ENCODE peak calls at places on chromosomes 6 and 20, in five cellular contexts. One of them, this sample, is unnamed.

GRCh38 chr6:9540126-9540525 is 874.7 kb downstream of the TFAP2A start:
- DNase-seq in cardiac muscle cell: peak
- DNase-seq in K562: no peak
- DNase-seq in A549: no peak
- DNase-seq in ovary: no peak
- DNase-seq in this sample: no peak

GRCh38 chr20:16407251-16408067 is 165.8 kb downstream of the KIF16B start:
- DNase-seq in cardiac muscle cell: no peak
- DNase-seq in K562: no peak
- DNase-seq in A549: no peak
- DNase-seq in ovary: no peak
- DNase-seq in this sample: no peak

GRCh38 chr6:44201200-44201599 is 15.5 kb upstream of the MYMX start:
- DNase-seq in cardiac muscle cell: no peak
- DNase-seq in K562: peak
- DNase-seq in A549: no peak
- DNase-seq in ovary: no peak
- DNase-seq in this sample: no peak

GRCh38 chr6:7566031-7566556 is 23.9 kb upstream of the SNRNP48 start:
- DNase-seq in cardiac muscle cell: no peak
- DNase-seq in K562: no peak
- DNase-seq in A549: no peak
- DNase-seq in ovary: no peak
- DNase-seq in this sample: no peak

GRCh38 chr6:30356519-30356918 is 11.6 kb downstream of the RPP21 start:
- DNase-seq in cardiac muscle cell: no peak
- DNase-seq in K562: no peak
- DNase-seq in A549: no peak
- DNase-seq in ovary: no peak
- DNase-seq in this sample: no peak

GRCh38 chr20:36548006-36548315 is 6.6 kb downstream of the MYL9 start:
- DNase-seq in cardiac muscle cell: no peak
- DNase-seq in K562: peak
- DNase-seq in A549: no peak
- DNase-seq in ovary: peak
- DNase-seq in this sample: peak

GRCh38 chr6:26025894-26026832 is 61.1 kb upstream of the HFE start:
- DNase-seq in cardiac muscle cell: peak
- DNase-seq in K562: peak
- DNase-seq in A549: peak
- DNase-seq in ovary: peak
- DNase-seq in this sample: peak

GRCh38 chr6:5398530-5398929 is 137.2 kb downstream of the FARS2 start:
- DNase-seq in cardiac muscle cell: peak
- DNase-seq in K562: peak
- DNase-seq in A549: peak
- DNase-seq in ovary: no peak
- DNase-seq in this sample: no peak

GRCh38 chr6:133131621-133132020 is 109.5 kb upstream of the EYA4 start:
- DNase-seq in cardiac muscle cell: no peak
- DNase-seq in K562: no peak
- DNase-seq in A549: no peak
- DNase-seq in ovary: no peak
- DNase-seq in this sample: peak

GRCh38 chr6:87658516-87658915 is 43.5 kb downstream of the AKIRIN2 start:
- DNase-seq in cardiac muscle cell: peak
- DNase-seq in K562: no peak
- DNase-seq in A549: no peak
- DNase-seq in ovary: no peak
- DNase-seq in this sample: no peak

GRCh38 chr6:148497256-148497655 is 154.6 kb downstream of the SASH1 start:
- DNase-seq in cardiac muscle cell: peak
- DNase-seq in K562: no peak
- DNase-seq in A549: no peak
- DNase-seq in ovary: no peak
- DNase-seq in this sample: no peak

GRCh38 chr20:63689046-63690000 is 7.1 kb upstream of the TNFRSF6B start:
- DNase-seq in cardiac muscle cell: no peak
- DNase-seq in K562: no peak
- DNase-seq in A549: no peak
- DNase-seq in ovary: peak
- DNase-seq in this sample: peak

DNA sequence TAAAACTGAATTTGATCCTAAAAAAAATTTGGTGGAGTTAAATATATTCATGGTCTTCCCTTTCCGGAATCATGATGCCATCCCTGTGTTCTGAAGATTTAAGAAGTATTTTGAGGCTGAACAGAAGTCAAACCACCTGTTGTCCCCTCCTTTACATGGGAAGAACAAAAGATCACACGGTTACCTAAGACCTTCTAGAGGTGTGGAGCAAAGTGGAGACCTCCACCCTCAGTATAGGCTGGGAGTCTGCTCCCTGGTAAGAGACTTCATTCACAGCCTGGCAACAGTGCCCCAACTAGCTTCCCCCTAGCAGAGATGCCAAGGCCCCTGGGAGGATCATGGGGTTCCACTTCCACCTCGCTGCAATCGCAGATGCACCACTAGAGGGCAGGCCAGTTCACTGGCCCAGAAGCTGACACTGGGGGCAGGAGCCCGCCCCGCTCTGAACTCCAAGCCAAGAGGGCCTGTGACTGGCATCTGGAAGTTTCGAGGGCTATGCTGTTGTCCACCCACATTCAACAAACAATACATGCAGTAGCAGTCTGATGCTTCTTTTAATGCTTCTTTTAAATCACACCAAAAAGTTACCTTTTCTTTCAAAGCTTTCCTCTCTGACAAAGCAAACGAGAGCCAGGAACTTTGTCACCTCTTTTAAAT is 19.5 kb upstream of the UBE2J1 start:
- DNase-seq in cardiac muscle cell: peak
- DNase-seq in K562: peak
- DNase-seq in A549: peak
- DNase-seq in ovary: peak
- DNase-seq in this sample: peak
- H3K4me3 ChIP-seq in cardiac muscle cell: no peak
- H3K4me3 ChIP-seq in K562: no peak
- H3K4me3 ChIP-seq in A549: no peak
- H3K4me3 ChIP-seq in ovary: no peak
- H3K4me3 ChIP-seq in this sample: no peak

DNA sequence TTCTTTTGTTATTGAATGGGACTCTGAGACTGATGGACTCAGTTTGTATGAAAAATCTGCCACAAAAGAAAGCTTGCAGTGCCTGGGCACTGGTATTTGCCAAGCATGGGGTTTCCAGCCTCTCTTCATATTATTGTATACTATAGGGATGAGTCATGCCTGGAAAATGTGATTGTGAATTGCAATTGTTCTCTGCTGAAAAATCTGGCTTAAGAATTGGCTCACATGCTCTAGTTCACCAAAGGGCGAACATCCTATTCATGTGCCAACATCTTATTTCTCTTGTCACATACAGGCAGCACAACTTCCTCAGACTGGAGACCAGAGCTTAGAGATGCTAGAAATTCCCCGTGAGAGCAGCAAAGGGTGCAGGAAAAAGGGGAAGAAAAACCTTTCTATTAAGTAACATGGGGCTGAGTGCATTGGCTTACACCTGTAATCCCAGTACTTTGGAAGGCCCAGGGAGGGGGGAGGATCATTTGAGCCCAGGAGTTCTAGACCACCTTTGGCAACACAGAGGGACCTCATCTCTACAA is 103.6 kb upstream of the KCNK16 start:
- DNase-seq in cardiac muscle cell: peak
- DNase-seq in K562: no peak
- DNase-seq in A549: peak
- DNase-seq in ovary: no peak
- DNase-seq in this sample: no peak
- H3K27ac ChIP-seq in cardiac muscle cell: no peak
- H3K27ac ChIP-seq in K562: no peak
- H3K27ac ChIP-seq in A549: peak
- H3K27ac ChIP-seq in ovary: no peak
- H3K27ac ChIP-seq in this sample: no peak

GRCh38 chr6:159095561-159096095 is 50.8 kb upstream of the TAGAP start:
- DNase-seq in cardiac muscle cell: no peak
- DNase-seq in K562: no peak
- DNase-seq in A549: no peak
- DNase-seq in ovary: no peak
- DNase-seq in this sample: no peak

GRCh38 chr6:159092631-159093030 is 47.8 kb upstream of the TAGAP start:
- DNase-seq in cardiac muscle cell: peak
- DNase-seq in K562: no peak
- DNase-seq in A549: no peak
- DNase-seq in ovary: no peak
- DNase-seq in this sample: no peak

GRCh38 chr6:159094444-159095252 is 49.9 kb upstream of the TAGAP start:
- DNase-seq in cardiac muscle cell: no peak
- DNase-seq in K562: no peak
- DNase-seq in A549: no peak
- DNase-seq in ovary: no peak
- DNase-seq in this sample: no peak

GRCh38 chr6:159090530-159091306 is 45.9 kb upstream of the TAGAP start:
- DNase-seq in cardiac muscle cell: no peak
- DNase-seq in K562: no peak
- DNase-seq in A549: no peak
- DNase-seq in ovary: no peak
- DNase-seq in this sample: no peak

GRCh38 chr6:159093608-159094443 is 49.0 kb upstream of the TAGAP start:
- DNase-seq in cardiac muscle cell: no peak
- DNase-seq in K562: no peak
- DNase-seq in A549: no peak
- DNase-seq in ovary: no peak
- DNase-seq in this sample: no peak
- H3K4me3 ChIP-seq in cardiac muscle cell: no peak
- H3K4me3 ChIP-seq in K562: no peak
- H3K4me3 ChIP-seq in A549: no peak
- H3K4me3 ChIP-seq in ovary: no peak
- H3K4me3 ChIP-seq in this sample: no peak

DNA sequence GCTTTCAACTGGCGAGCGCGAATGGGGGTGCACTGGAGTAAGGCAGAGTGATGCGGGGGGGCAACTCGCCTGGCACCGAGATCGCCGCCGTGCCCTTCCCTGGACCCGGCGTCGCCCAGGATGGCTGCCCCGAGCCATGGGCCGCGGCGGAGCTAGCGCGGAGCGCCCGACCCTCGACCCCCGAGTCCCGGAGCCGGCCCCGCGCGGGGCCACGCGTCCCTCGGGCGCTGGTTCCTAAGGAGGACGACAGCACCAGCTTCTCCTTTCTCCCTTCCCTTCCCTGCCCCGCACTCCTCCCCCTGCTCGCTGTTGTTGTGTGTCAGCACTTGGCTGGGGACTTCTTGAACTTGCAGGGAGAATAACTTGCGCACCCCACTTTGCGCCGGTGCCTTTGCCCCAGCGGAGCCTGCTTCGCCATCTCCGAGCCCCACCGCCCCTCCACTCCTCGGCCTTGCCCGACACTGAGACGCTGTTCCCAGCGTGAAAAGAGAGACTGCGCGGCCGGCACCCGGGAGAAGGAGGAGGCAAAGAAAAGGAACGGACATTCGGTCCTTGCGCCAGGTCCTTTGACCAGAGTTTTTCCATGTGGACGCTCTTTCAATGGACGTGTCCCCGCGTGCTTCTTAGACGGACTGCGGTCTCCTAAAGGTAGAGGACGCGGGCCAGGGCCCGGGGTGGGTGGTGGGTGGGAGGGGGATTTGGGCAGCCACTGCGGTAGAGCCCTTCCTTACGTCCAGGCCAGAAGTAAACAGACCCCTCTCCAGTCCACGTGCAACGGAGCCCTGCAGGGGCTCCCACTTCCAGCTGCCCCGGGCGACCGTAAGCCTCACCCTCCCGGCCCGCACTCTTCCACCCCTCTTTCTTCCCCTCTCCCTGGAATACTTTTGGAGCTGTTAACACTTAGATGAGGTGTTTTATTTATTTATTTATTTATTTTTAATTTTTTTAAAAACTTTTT is 1.0 kb downstream of the BMP2 start:
- DNase-seq in cardiac muscle cell: peak
- DNase-seq in K562: no peak
- DNase-seq in A549: no peak
- DNase-seq in ovary: peak
- DNase-seq in this sample: peak
- H3K27ac ChIP-seq in cardiac muscle cell: peak
- H3K27ac ChIP-seq in K562: no peak
- H3K27ac ChIP-seq in A549: peak
- H3K27ac ChIP-seq in ovary: no peak
- H3K27ac ChIP-seq in this sample: no peak

GRCh38 chr6:97669191-97669651 is 386.2 kb upstream of the MMS22L start:
- DNase-seq in cardiac muscle cell: peak
- DNase-seq in K562: no peak
- DNase-seq in A549: no peak
- DNase-seq in ovary: no peak
- DNase-seq in this sample: peak

GRCh38 chr6:97666889-97667288 is 383.9 kb upstream of the MMS22L start:
- DNase-seq in cardiac muscle cell: no peak
- DNase-seq in K562: no peak
- DNase-seq in A549: no peak
- DNase-seq in ovary: no peak
- DNase-seq in this sample: no peak

GRCh38 chr6:97665410-97665809 is 382.4 kb upstream of the MMS22L start:
- DNase-seq in cardiac muscle cell: no peak
- DNase-seq in K562: no peak
- DNase-seq in A549: no peak
- DNase-seq in ovary: no peak
- DNase-seq in this sample: no peak

GRCh38 chr6:97663252-97663651 is 380.2 kb upstream of the MMS22L start:
- DNase-seq in cardiac muscle cell: no peak
- DNase-seq in K562: no peak
- DNase-seq in A549: no peak
- DNase-seq in ovary: no peak
- DNase-seq in this sample: no peak

GRCh38 chr6:97668716-97669115 is 385.7 kb upstream of the MMS22L start:
- DNase-seq in cardiac muscle cell: no peak
- DNase-seq in K562: no peak
- DNase-seq in A549: no peak
- DNase-seq in ovary: no peak
- DNase-seq in this sample: peak
- H3K4me3 ChIP-seq in cardiac muscle cell: peak
- H3K4me3 ChIP-seq in K562: no peak
- H3K4me3 ChIP-seq in A549: no peak
- H3K4me3 ChIP-seq in ovary: no peak
- H3K4me3 ChIP-seq in this sample: peak

DNA sequence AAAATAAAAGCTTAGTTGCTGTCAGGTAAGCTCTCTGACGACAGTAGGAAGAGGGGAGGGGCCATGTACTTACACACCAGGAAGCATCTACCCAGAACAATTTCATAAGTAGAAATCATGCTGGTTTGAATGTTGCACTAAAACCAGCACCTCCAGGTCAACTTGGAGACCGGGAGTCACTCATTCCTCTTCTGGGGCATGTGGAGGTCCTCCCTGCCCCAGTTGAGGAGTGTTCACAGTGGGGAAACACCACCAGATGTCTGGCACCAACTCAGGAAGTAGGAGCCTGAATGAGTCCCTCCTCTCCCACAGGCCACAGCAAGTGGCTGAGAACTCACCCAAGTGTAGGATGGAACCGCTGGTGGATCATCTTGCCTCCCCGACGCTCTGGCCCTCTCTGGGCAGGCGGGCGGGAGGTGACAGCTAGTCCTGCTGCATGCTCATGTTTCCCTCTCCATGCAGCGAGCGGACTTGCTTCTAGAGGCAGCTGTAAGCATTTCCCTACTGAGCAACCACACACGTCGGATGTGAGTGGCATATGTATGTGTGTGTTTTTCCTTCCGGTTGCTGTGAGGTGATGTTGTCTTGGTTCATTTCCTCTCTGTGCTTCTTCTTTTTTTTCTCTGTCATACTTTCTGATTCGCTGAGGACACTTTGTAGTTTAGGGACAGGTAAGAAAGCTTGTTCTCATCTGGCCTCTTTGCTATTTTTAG is 149.5 kb upstream of the NEDD9 start:
- DNase-seq in cardiac muscle cell: no peak
- DNase-seq in K562: no peak
- DNase-seq in A549: no peak
- DNase-seq in ovary: no peak
- DNase-seq in this sample: no peak
- H3K27ac ChIP-seq in cardiac muscle cell: no peak
- H3K27ac ChIP-seq in K562: no peak
- H3K27ac ChIP-seq in A549: peak
- H3K27ac ChIP-seq in ovary: no peak
- H3K27ac ChIP-seq in this sample: no peak

This sample was measured in right cardiac atrium.